ENCODE peak calls at places on chromosomes 6 and 20, in five cellular contexts. R, Y, I, T and D are unnamed samples.

GRCh38 chr6:136822051-136822378 is 377 bp upstream of the PEX7 start:
- DNase-seq in R (no peak), Y (no peak), I (peak), T (peak), D (no peak)

GRCh38 chr6:40947876-40948514 is 91.0 kb downstream of the UNC5CL start:
- DNase-seq in R (peak), Y (no peak), I (no peak), T (peak), D (peak)

GRCh38 chr6:38708483-38708882 is 5.5 kb upstream of the GLO1 start:
- DNase-seq in R (no peak), Y (no peak), I (no peak), T (peak), D (peak)

GRCh38 chr6:112205521-112206458 is 48.6 kb downstream of the LAMA4 start:
- DNase-seq in R (peak), Y (peak), I (no peak), T (peak), D (peak)

GRCh38 chr20:53210931-53211330 is 238.8 kb downstream of the TSHZ2 start:
- DNase-seq in R (no peak), Y (no peak), I (no peak), T (no peak), D (no peak)

GRCh38 chr6:79257381-79258205 is 23.1 kb upstream of the HMGN3 start:
- DNase-seq in R (no peak), Y (no peak), I (no peak), T (peak), D (peak)

GRCh38 chr20:33848391-33848790 is 37.2 kb downstream of the CHMP4B start:
- DNase-seq in R (no peak), Y (no peak), I (no peak), T (no peak), D (no peak)

GRCh38 chr20:12762725-12763124 is 246.0 kb upstream of the SPTLC3 start:
- DNase-seq in R (no peak), Y (no peak), I (no peak), T (no peak), D (no peak)

GRCh38 chr20:60964911-60965310 is 287.1 kb upstream of the CDH4 start:
- DNase-seq in R (no peak), Y (no peak), I (no peak), T (no peak), D (no peak)

GRCh38 chr6:136775548-136775947 is 16.7 kb downstream of the MAP3K5 start:
- DNase-seq in R (no peak), Y (no peak), I (no peak), T (peak), D (no peak)

GRCh38 chr6:6699741-6700367 is 111.3 kb downstream of the LY86 start:
- DNase-seq in R (peak), Y (peak), I (no peak), T (peak), D (peak)

GRCh38 chr20:16106191-16106849 is 466.9 kb downstream of the KIF16B start:
- DNase-seq in R (peak), Y (no peak), I (no peak), T (no peak), D (peak)

GRCh38 chr20:21707999-21708737 is 2.7 kb downstream of the PAX1 start:
- DNase-seq in R (no peak), Y (no peak), I (no peak), T (no peak), D (no peak)

GRCh38 chr6:30155522-30156261 is 5.3 kb downstream of the TRIM10 start:
- DNase-seq in R (no peak), Y (no peak), I (no peak), T (no peak), D (no peak)

GRCh38 chr20:297925-298754 is 770 bp downstream of the ZCCHC3 start:
- DNase-seq in R (peak), Y (peak), I (peak), T (peak), D (peak)

GRCh38 chr6:170031096-170031471 is 259.8 kb downstream of the DLL1 start:
- DNase-seq in R (no peak), Y (no peak), I (no peak), T (no peak), D (peak)

GRCh38 chr6:168884646-168885086 is 369.0 kb downstream of the THBS2 start:
- DNase-seq in R (peak), Y (peak), I (peak), T (peak), D (peak)

GRCh38 chr20:44264287-44264686 is 17.2 kb downstream of the GDAP1L1 start:
- DNase-seq in R (no peak), Y (no peak), I (no peak), T (no peak), D (peak)

GRCh38 chr20:59994697-59995122 is 36.5 kb downstream of the CDH26 start:
- DNase-seq in R (no peak), Y (peak), I (no peak), T (peak), D (peak)

GRCh38 chr20:11051146-11051545 is 377.3 kb upstream of the JAG1 start:
- DNase-seq in R (no peak), Y (no peak), I (no peak), T (no peak), D (no peak)

GRCh38 chr6:72421387-72421786 is 200.5 kb upstream of the KCNQ5 start:
- DNase-seq in R (no peak), Y (no peak), I (no peak), T (no peak), D (no peak)

GRCh38 chr6:137297887-137298286 is 78.7 kb upstream of the IFNGR1 start:
- DNase-seq in R (no peak), Y (no peak), I (no peak), T (peak), D (peak)

GRCh38 chr6:147040041-147040440 is 164.2 kb upstream of the STXBP5 start:
- DNase-seq in R (no peak), Y (no peak), I (no peak), T (peak), D (no peak)

GRCh38 chr20:34713194-34713943 is 9.2 kb downstream of the TP53INP2 start:
- DNase-seq in R (peak), Y (peak), I (no peak), T (peak), D (peak)

GRCh38 chr6:128168244-128168643 is 267.4 kb upstream of the THEMIS start:
- DNase-seq in R (no peak), Y (no peak), I (no peak), T (no peak), D (peak)

GRCh38 chr20:63920226-63920625 is 25.3 kb downstream of the DNAJC5 start:
- DNase-seq in R (no peak), Y (no peak), I (no peak), T (no peak), D (no peak)

GRCh38 chr6:43952746-43953145 is 174.5 kb downstream of the MRPL14 start:
- DNase-seq in R (no peak), Y (peak), I (peak), T (peak), D (no peak)

GRCh38 chr20:62511915-62512610 is 36.3 kb upstream of the GATA5 start:
- DNase-seq in R (no peak), Y (no peak), I (no peak), T (no peak), D (no peak)

GRCh38 chr6:169913096-169913615 is 161.7 kb downstream of the ERMARD start:
- DNase-seq in R (no peak), Y (no peak), I (no peak), T (no peak), D (no peak)

GRCh38 chr6:17938885-17939284 is 48.5 kb downstream of the KIF13A start:
- DNase-seq in R (peak), Y (no peak), I (no peak), T (peak), D (peak)

GRCh38 chr6:167898673-167899311 is 72.1 kb downstream of the AFDN start:
- DNase-seq in R (peak), Y (no peak), I (no peak), T (peak), D (peak)

GRCh38 chr6:148888853-148889252 is 142.0 kb downstream of the UST start:
- DNase-seq in R (no peak), Y (no peak), I (no peak), T (peak), D (no peak)

GRCh38 chr6:107870379-107870778 is 46.3 kb upstream of the SCML4 start:
- DNase-seq in R (no peak), Y (no peak), I (no peak), T (peak), D (peak)

GRCh38 chr20:51493346-51493791 is 49.1 kb downstream of the NFATC2 start:
- DNase-seq in R (no peak), Y (no peak), I (peak), T (no peak), D (no peak)

GRCh38 chr6:33770116-33770832 is 18.7 kb downstream of the LEMD2 start:
- DNase-seq in R (peak), Y (no peak), I (no peak), T (peak), D (no peak)

GRCh38 chr20:19758888-19759331 is 852 bp downstream of the RIN2 start:
- DNase-seq in R (peak), Y (no peak), I (no peak), T (peak), D (peak)

GRCh38 chr6:15032015-15032414 is 213.9 kb upstream of the JARID2 start:
- DNase-seq in R (no peak), Y (no peak), I (no peak), T (no peak), D (no peak)

GRCh38 chr6:52598123-52598823 is 21.4 kb upstream of the TRAM2 start:
- DNase-seq in R (peak), Y (peak), I (peak), T (peak), D (peak)